ENCODE peak calls at places on chromosomes 6 and 20, in five cellular contexts. A is T-helper 2 cell, M is heart left ventricle, B is tibial nerve, H is A172. N is an unnamed sample.

GRCh38 chr6:105587349-105588115 is 184.7 kb upstream of the PREP start:
- DNase-seq in A (peak; percentile 25), M (no peak), B (no peak), H (peak; percentile 88), N (no peak)

GRCh38 chr6:166304106-166304505 is 4.1 kb downstream of the PRR18 start:
- DNase-seq in B (no peak), A (no peak), H (no peak), M (no peak), N (no peak)

GRCh38 chr6:35679399-35679798 is 9.3 kb downstream of the FKBP5 start:
- DNase-seq in M (no peak), H (no peak), B (no peak), A (no peak), N (no peak)

GRCh38 chr20:36435799-36436541 is 105.3 kb upstream of the MYL9 start:
- DNase-seq in H (peak; percentile 31), B (peak; percentile 37), A (peak; percentile 83), M (peak; percentile 39), N (peak; percentile 92)

GRCh38 chr6:83055366-83055964 is 10.2 kb downstream of the UBE3D start:
- DNase-seq in H (peak; percentile 49), A (peak; percentile 10), M (no peak), B (no peak), N (peak; percentile 7)

GRCh38 chr6:33276864-33277662 is at the start of gene B3GALT4:
- DNase-seq in M (peak; percentile 81), H (no peak), A (peak; percentile 71), B (peak; percentile 48), N (peak; percentile 67)

GRCh38 chr6:50030777-50031562 is 9.2 kb upstream of the DEFB110 start:
- DNase-seq in H (peak; percentile 25), M (no peak), A (no peak), B (no peak), N (peak; percentile 80)

GRCh38 chr6:169702640-169703246 is 817 bp downstream of the C6orf120 start:
- DNase-seq in B (no peak), M (no peak), H (no peak), A (no peak), N (peak; percentile 39)

GRCh38 chr6:109241199-109241598 is 141.1 kb downstream of the CD164 start:
- DNase-seq in A (no peak), H (no peak), M (no peak), B (no peak), N (no peak)

GRCh38 chr20:63097336-63097831 is 90.6 kb upstream of the BHLHE23 start:
- DNase-seq in H (no peak), A (no peak), M (peak; percentile 14), B (no peak), N (no peak)

GRCh38 chr6:33634203-33634727 is 13.1 kb downstream of the ITPR3 start:
- DNase-seq in B (no peak), H (no peak), A (no peak), M (no peak), N (peak; percentile 60)

GRCh38 chr20:13139459-13140150 is 81.5 kb upstream of the ISM1 start:
- DNase-seq in H (no peak), M (no peak), A (no peak), B (no peak), N (no peak)

GRCh38 chr20:50645253-50646068 is 45.9 kb downstream of the RIPOR3 start:
- DNase-seq in A (no peak), M (peak; percentile 57), H (peak; percentile 98), B (peak; percentile 38), N (peak; percentile 52)

GRCh38 chr6:37339911-37340638 is 13.7 kb upstream of the RNF8 start:
- DNase-seq in H (no peak), M (no peak), A (no peak), B (no peak), N (peak; percentile 62)

GRCh38 chr6:42402184-42402583 is 49.5 kb downstream of the TRERF1 start:
- DNase-seq in A (no peak), H (peak; percentile 36), M (no peak), B (no peak), N (no peak)

GRCh38 chr6:23454090-23454998 is 671.7 kb upstream of the NRSN1 start:
- DNase-seq in B (no peak), M (no peak), A (no peak), H (peak; percentile 43), N (no peak)

GRCh38 chr6:12749531-12750379 is 33.2 kb downstream of the PHACTR1 start:
- DNase-seq in A (no peak), B (no peak), M (no peak), H (no peak), N (peak; percentile 84)

GRCh38 chr6:17869010-17869752 is 118.3 kb downstream of the KIF13A start:
- DNase-seq in A (no peak), H (peak; percentile 56), M (no peak), B (no peak), N (no peak)

GRCh38 chr6:167394330-167394729 is 69.4 kb downstream of the TTLL2 start:
- DNase-seq in H (no peak), M (no peak), B (no peak), A (no peak), N (no peak)

GRCh38 chr6:27847706-27848105 is 64.5 kb downstream of the OR2B2 start:
- DNase-seq in H (peak; percentile 14), B (no peak), M (no peak), A (no peak), N (no peak)

GRCh38 chr20:32490942-32491763 is 94.0 kb downstream of the NOL4L start:
- DNase-seq in H (no peak), B (no peak), A (no peak), M (no peak), N (no peak)

GRCh38 chr20:14521436-14521835 is 184.0 kb upstream of the FLRT3 start:
- DNase-seq in B (no peak), H (no peak), A (no peak), M (no peak), N (no peak)

GRCh38 chr20:32509639-32510066 is 75.5 kb downstream of the NOL4L start:
- DNase-seq in B (no peak), A (peak; percentile 86), M (no peak), H (peak; percentile 34), N (no peak)

GRCh38 chr20:34825530-34826362 is at the start of gene NCOA6:
- DNase-seq in A (peak; percentile 60), B (peak; percentile 85), M (peak; percentile 92), H (peak; percentile 76), N (peak; percentile 76)

GRCh38 chr20:57361517-57361916 is 10.5 kb downstream of the RAE1 start:
- DNase-seq in M (no peak), H (peak; percentile 85), A (no peak), B (no peak), N (no peak)

GRCh38 chr6:4781967-4782537 is 5.8 kb downstream of the CDYL start:
- DNase-seq in M (no peak), B (no peak), H (no peak), A (no peak), N (no peak)

GRCh38 chr6:148747493-148748160 is 797 bp downstream of the UST start:
- DNase-seq in M (peak; percentile 36), H (no peak), B (peak; percentile 36), A (peak; percentile 61), N (no peak)

GRCh38 chr6:166626177-166627038 is 643 bp downstream of the RPS6KA2 start:
- DNase-seq in A (peak; percentile 6), H (no peak), M (peak; percentile 35), B (no peak), N (peak; percentile 59)

GRCh38 chr6:150732765-150733539 is 132.6 kb upstream of the MTHFD1L start:
- DNase-seq in B (no peak), H (no peak), M (no peak), A (no peak), N (no peak)

GRCh38 chr20:43972051-43972450 is 57.4 kb downstream of the TOX2 start:
- DNase-seq in M (no peak), B (no peak), A (no peak), H (no peak), N (no peak)

GRCh38 chr6:132188865-132189264 is 212.4 kb downstream of the MOXD1 start:
- DNase-seq in B (no peak), M (no peak), A (no peak), H (peak; percentile 72), N (no peak)

GRCh38 chr6:70436320-70436719 is 23.0 kb downstream of the FAM135A start:
- DNase-seq in H (no peak), B (no peak), A (no peak), M (no peak), N (no peak)

GRCh38 chr20:12306107-12306506 is 388.4 kb downstream of the BTBD3 start:
- DNase-seq in H (no peak), A (no peak), M (no peak), B (no peak), N (no peak)

GRCh38 chr20:16611832-16612231 is 38.6 kb upstream of the KIF16B start:
- DNase-seq in M (no peak), H (no peak), A (no peak), B (no peak), N (no peak)

GRCh38 chr6:124962617-124963415 is 579 bp downstream of the RNF217 start:
- DNase-seq in B (no peak), M (peak; percentile 52), H (no peak), A (no peak), N (no peak)

GRCh38 chr6:168154263-168154917 is 75.4 kb upstream of the FRMD1 start:
- DNase-seq in B (no peak), A (no peak), M (peak; percentile 10), H (no peak), N (no peak)

GRCh38 chr6:170091000-170091638 is 199.8 kb downstream of the DLL1 start:
- DNase-seq in B (no peak), A (no peak), H (no peak), M (peak; percentile 7), N (no peak)

GRCh38 chr6:31736026-31736767 is at the start of gene CLIC1:
- DNase-seq in B (peak; percentile 83), A (peak; percentile 62), M (peak; percentile 89), H (peak; percentile 86), N (peak; percentile 76)

GRCh38 chr6:89353702-89354392 is 1.3 kb upstream of the UBE2J1 start:
- DNase-seq in B (no peak), M (no peak), A (no peak), H (no peak), N (peak; percentile 61)